ENCODE peak calls at places on chromosome 16, in four cellular contexts. One of them, this sample, is unnamed.

GRCh38 chr16:7086842-7087616 is 245.6 kb upstream of the RBFOX1 start:
- DNase-seq in heart right ventricle: peak; percentile 33
- DNase-seq in activated T-helper 1 cell treated with anti-CD3 and anti-CD28 coated beads, Interleukin-12 subunit alpha, Interleukin-12 subunit beta, Interleukin-2, Interleukin-4 antibody, amounts not matched to agents 30 ng/mL and 10 ng/mL and 1 ng/mL, durations not matched to agents 14 hours and 24 hours and 36 hours: no peak
- DNase-seq in skeletal muscle cell: peak; percentile 15
- DNase-seq in this sample: no peak

GRCh38 chr16:85417156-85417860 is 195.8 kb upstream of the GSE1 start:
- DNase-seq in heart right ventricle: no peak
- DNase-seq in activated T-helper 1 cell treated with anti-CD3 and anti-CD28 coated beads, Interleukin-12 subunit alpha, Interleukin-12 subunit beta, Interleukin-2, Interleukin-4 antibody, amounts not matched to agents 30 ng/mL and 10 ng/mL and 1 ng/mL, durations not matched to agents 14 hours and 24 hours and 36 hours: no peak
- DNase-seq in skeletal muscle cell: no peak
- DNase-seq in this sample: peak; percentile 54

GRCh38 chr16:88444826-88445582 is 8.1 kb upstream of the ZFPM1 start:
- DNase-seq in heart right ventricle: no peak
- DNase-seq in activated T-helper 1 cell treated with anti-CD3 and anti-CD28 coated beads, Interleukin-12 subunit alpha, Interleukin-12 subunit beta, Interleukin-2, Interleukin-4 antibody, amounts not matched to agents 30 ng/mL and 10 ng/mL and 1 ng/mL, durations not matched to agents 14 hours and 24 hours and 36 hours: no peak
- DNase-seq in skeletal muscle cell: no peak
- DNase-seq in this sample: no peak

GRCh38 chr16:68364601-68364998 is 53.8 kb downstream of the PRMT7 start:
- DNase-seq in heart right ventricle: no peak
- DNase-seq in activated T-helper 1 cell treated with anti-CD3 and anti-CD28 coated beads, Interleukin-12 subunit alpha, Interleukin-12 subunit beta, Interleukin-2, Interleukin-4 antibody, amounts not matched to agents 30 ng/mL and 10 ng/mL and 1 ng/mL, durations not matched to agents 14 hours and 24 hours and 36 hours: no peak
- DNase-seq in skeletal muscle cell: no peak
- DNase-seq in this sample: peak; percentile 57

GRCh38 chr16:64092284-64092683 is 1029.6 kb downstream of the CDH11 start:
- DNase-seq in heart right ventricle: no peak
- DNase-seq in activated T-helper 1 cell treated with anti-CD3 and anti-CD28 coated beads, Interleukin-12 subunit alpha, Interleukin-12 subunit beta, Interleukin-2, Interleukin-4 antibody, amounts not matched to agents 30 ng/mL and 10 ng/mL and 1 ng/mL, durations not matched to agents 14 hours and 24 hours and 36 hours: no peak
- DNase-seq in skeletal muscle cell: peak; percentile 53
- DNase-seq in this sample: no peak

GRCh38 chr16:85915125-85915845 is 16.3 kb downstream of the IRF8 start:
- DNase-seq in heart right ventricle: no peak
- DNase-seq in activated T-helper 1 cell treated with anti-CD3 and anti-CD28 coated beads, Interleukin-12 subunit alpha, Interleukin-12 subunit beta, Interleukin-2, Interleukin-4 antibody, amounts not matched to agents 30 ng/mL and 10 ng/mL and 1 ng/mL, durations not matched to agents 14 hours and 24 hours and 36 hours: no peak
- DNase-seq in skeletal muscle cell: no peak
- DNase-seq in this sample: no peak

GRCh38 chr16:85961988-85962915 is 63.3 kb downstream of the IRF8 start:
- DNase-seq in heart right ventricle: no peak
- DNase-seq in activated T-helper 1 cell treated with anti-CD3 and anti-CD28 coated beads, Interleukin-12 subunit alpha, Interleukin-12 subunit beta, Interleukin-2, Interleukin-4 antibody, amounts not matched to agents 30 ng/mL and 10 ng/mL and 1 ng/mL, durations not matched to agents 14 hours and 24 hours and 36 hours: no peak
- DNase-seq in skeletal muscle cell: no peak
- DNase-seq in this sample: no peak

GRCh38 chr16:30979170-30980067 is 5.6 kb upstream of the HSD3B7 start:
- DNase-seq in heart right ventricle: no peak
- DNase-seq in activated T-helper 1 cell treated with anti-CD3 and anti-CD28 coated beads, Interleukin-12 subunit alpha, Interleukin-12 subunit beta, Interleukin-2, Interleukin-4 antibody, amounts not matched to agents 30 ng/mL and 10 ng/mL and 1 ng/mL, durations not matched to agents 14 hours and 24 hours and 36 hours: no peak
- DNase-seq in skeletal muscle cell: no peak
- DNase-seq in this sample: no peak

GRCh38 chr16:54277845-54278703 is 8.5 kb downstream of the IRX3 start:
- DNase-seq in heart right ventricle: no peak
- DNase-seq in activated T-helper 1 cell treated with anti-CD3 and anti-CD28 coated beads, Interleukin-12 subunit alpha, Interleukin-12 subunit beta, Interleukin-2, Interleukin-4 antibody, amounts not matched to agents 30 ng/mL and 10 ng/mL and 1 ng/mL, durations not matched to agents 14 hours and 24 hours and 36 hours: no peak
- DNase-seq in skeletal muscle cell: no peak
- DNase-seq in this sample: no peak

GRCh38 chr16:29974291-29975133 is 844 bp downstream of the TAOK2 start:
- DNase-seq in heart right ventricle: peak; percentile 34
- DNase-seq in activated T-helper 1 cell treated with anti-CD3 and anti-CD28 coated beads, Interleukin-12 subunit alpha, Interleukin-12 subunit beta, Interleukin-2, Interleukin-4 antibody, amounts not matched to agents 30 ng/mL and 10 ng/mL and 1 ng/mL, durations not matched to agents 14 hours and 24 hours and 36 hours: no peak
- DNase-seq in skeletal muscle cell: no peak
- DNase-seq in this sample: no peak

GRCh38 chr16:63578791-63579190 is 1542.6 kb upstream of the CDH8 start:
- DNase-seq in heart right ventricle: no peak
- DNase-seq in activated T-helper 1 cell treated with anti-CD3 and anti-CD28 coated beads, Interleukin-12 subunit alpha, Interleukin-12 subunit beta, Interleukin-2, Interleukin-4 antibody, amounts not matched to agents 30 ng/mL and 10 ng/mL and 1 ng/mL, durations not matched to agents 14 hours and 24 hours and 36 hours: no peak
- DNase-seq in skeletal muscle cell: no peak
- DNase-seq in this sample: no peak

GRCh38 chr16:72621651-72622050 is 426.3 kb downstream of the ZFHX3 start:
- DNase-seq in heart right ventricle: no peak
- DNase-seq in activated T-helper 1 cell treated with anti-CD3 and anti-CD28 coated beads, Interleukin-12 subunit alpha, Interleukin-12 subunit beta, Interleukin-2, Interleukin-4 antibody, amounts not matched to agents 30 ng/mL and 10 ng/mL and 1 ng/mL, durations not matched to agents 14 hours and 24 hours and 36 hours: no peak
- DNase-seq in skeletal muscle cell: no peak
- DNase-seq in this sample: no peak

GRCh38 chr16:15644306-15644961 is 1.5 kb upstream of the MARF1 start:
- DNase-seq in heart right ventricle: no peak
- DNase-seq in activated T-helper 1 cell treated with anti-CD3 and anti-CD28 coated beads, Interleukin-12 subunit alpha, Interleukin-12 subunit beta, Interleukin-2, Interleukin-4 antibody, amounts not matched to agents 30 ng/mL and 10 ng/mL and 1 ng/mL, durations not matched to agents 14 hours and 24 hours and 36 hours: no peak
- DNase-seq in skeletal muscle cell: no peak
- DNase-seq in this sample: no peak

GRCh38 chr16:68752602-68753001 is 15.5 kb downstream of the CDH1 start:
- DNase-seq in heart right ventricle: no peak
- DNase-seq in activated T-helper 1 cell treated with anti-CD3 and anti-CD28 coated beads, Interleukin-12 subunit alpha, Interleukin-12 subunit beta, Interleukin-2, Interleukin-4 antibody, amounts not matched to agents 30 ng/mL and 10 ng/mL and 1 ng/mL, durations not matched to agents 14 hours and 24 hours and 36 hours: peak; percentile 20
- DNase-seq in skeletal muscle cell: no peak
- DNase-seq in this sample: no peak

GRCh38 chr16:85746431-85747227 is 4.3 kb downstream of the C16orf74 start:
- DNase-seq in heart right ventricle: no peak
- DNase-seq in activated T-helper 1 cell treated with anti-CD3 and anti-CD28 coated beads, Interleukin-12 subunit alpha, Interleukin-12 subunit beta, Interleukin-2, Interleukin-4 antibody, amounts not matched to agents 30 ng/mL and 10 ng/mL and 1 ng/mL, durations not matched to agents 14 hours and 24 hours and 36 hours: no peak
- DNase-seq in skeletal muscle cell: peak; percentile 10
- DNase-seq in this sample: no peak

GRCh38 chr16:65751622-65752598 is 614.6 kb upstream of the CDH5 start:
- DNase-seq in heart right ventricle: no peak
- DNase-seq in activated T-helper 1 cell treated with anti-CD3 and anti-CD28 coated beads, Interleukin-12 subunit alpha, Interleukin-12 subunit beta, Interleukin-2, Interleukin-4 antibody, amounts not matched to agents 30 ng/mL and 10 ng/mL and 1 ng/mL, durations not matched to agents 14 hours and 24 hours and 36 hours: no peak
- DNase-seq in skeletal muscle cell: no peak
- DNase-seq in this sample: no peak

GRCh38 chr16:48511071-48511540 is 98.9 kb downstream of the N4BP1 start:
- DNase-seq in heart right ventricle: no peak
- DNase-seq in activated T-helper 1 cell treated with anti-CD3 and anti-CD28 coated beads, Interleukin-12 subunit alpha, Interleukin-12 subunit beta, Interleukin-2, Interleukin-4 antibody, amounts not matched to agents 30 ng/mL and 10 ng/mL and 1 ng/mL, durations not matched to agents 14 hours and 24 hours and 36 hours: no peak
- DNase-seq in skeletal muscle cell: peak; percentile 45
- DNase-seq in this sample: no peak

GRCh38 chr16:22192261-22193133 is 13.6 kb upstream of the EEF2K start:
- DNase-seq in heart right ventricle: peak; percentile 72
- DNase-seq in activated T-helper 1 cell treated with anti-CD3 and anti-CD28 coated beads, Interleukin-12 subunit alpha, Interleukin-12 subunit beta, Interleukin-2, Interleukin-4 antibody, amounts not matched to agents 30 ng/mL and 10 ng/mL and 1 ng/mL, durations not matched to agents 14 hours and 24 hours and 36 hours: peak; percentile 85
- DNase-seq in skeletal muscle cell: peak; percentile 82
- DNase-seq in this sample: peak; percentile 88

GRCh38 chr16:27314161-27314723 is 468 bp downstream of the IL4R start:
- DNase-seq in heart right ventricle: peak; percentile 36
- DNase-seq in activated T-helper 1 cell treated with anti-CD3 and anti-CD28 coated beads, Interleukin-12 subunit alpha, Interleukin-12 subunit beta, Interleukin-2, Interleukin-4 antibody, amounts not matched to agents 30 ng/mL and 10 ng/mL and 1 ng/mL, durations not matched to agents 14 hours and 24 hours and 36 hours: peak; percentile 50
- DNase-seq in skeletal muscle cell: peak; percentile 90
- DNase-seq in this sample: peak; percentile 83

GRCh38 chr16:29312835-29313558 is 93.5 kb downstream of the NPIPB11 start:
- DNase-seq in heart right ventricle: no peak
- DNase-seq in activated T-helper 1 cell treated with anti-CD3 and anti-CD28 coated beads, Interleukin-12 subunit alpha, Interleukin-12 subunit beta, Interleukin-2, Interleukin-4 antibody, amounts not matched to agents 30 ng/mL and 10 ng/mL and 1 ng/mL, durations not matched to agents 14 hours and 24 hours and 36 hours: no peak
- DNase-seq in skeletal muscle cell: peak; percentile 24
- DNase-seq in this sample: peak; percentile 44

GRCh38 chr16:2860826-2861567 is 3.0 kb upstream of the PRSS22 start:
- DNase-seq in heart right ventricle: no peak
- DNase-seq in activated T-helper 1 cell treated with anti-CD3 and anti-CD28 coated beads, Interleukin-12 subunit alpha, Interleukin-12 subunit beta, Interleukin-2, Interleukin-4 antibody, amounts not matched to agents 30 ng/mL and 10 ng/mL and 1 ng/mL, durations not matched to agents 14 hours and 24 hours and 36 hours: no peak
- DNase-seq in skeletal muscle cell: no peak
- DNase-seq in this sample: no peak

GRCh38 chr16:57083469-57083868 is 8.9 kb upstream of the CPNE2 start:
- DNase-seq in heart right ventricle: no peak
- DNase-seq in activated T-helper 1 cell treated with anti-CD3 and anti-CD28 coated beads, Interleukin-12 subunit alpha, Interleukin-12 subunit beta, Interleukin-2, Interleukin-4 antibody, amounts not matched to agents 30 ng/mL and 10 ng/mL and 1 ng/mL, durations not matched to agents 14 hours and 24 hours and 36 hours: no peak
- DNase-seq in skeletal muscle cell: no peak
- DNase-seq in this sample: no peak

GRCh38 chr16:4290236-4290830 is 17.5 kb upstream of the TFAP4 start:
- DNase-seq in heart right ventricle: no peak
- DNase-seq in activated T-helper 1 cell treated with anti-CD3 and anti-CD28 coated beads, Interleukin-12 subunit alpha, Interleukin-12 subunit beta, Interleukin-2, Interleukin-4 antibody, amounts not matched to agents 30 ng/mL and 10 ng/mL and 1 ng/mL, durations not matched to agents 14 hours and 24 hours and 36 hours: no peak
- DNase-seq in skeletal muscle cell: no peak
- DNase-seq in this sample: no peak

GRCh38 chr16:1105888-1106620 is 10.0 kb upstream of the C1QTNF8 start:
- DNase-seq in heart right ventricle: peak; percentile 71
- DNase-seq in activated T-helper 1 cell treated with anti-CD3 and anti-CD28 coated beads, Interleukin-12 subunit alpha, Interleukin-12 subunit beta, Interleukin-2, Interleukin-4 antibody, amounts not matched to agents 30 ng/mL and 10 ng/mL and 1 ng/mL, durations not matched to agents 14 hours and 24 hours and 36 hours: no peak
- DNase-seq in skeletal muscle cell: no peak
- DNase-seq in this sample: no peak

GRCh38 chr16:69108069-69108904 is 2.8 kb downstream of the HAS3 start:
- DNase-seq in heart right ventricle: no peak
- DNase-seq in activated T-helper 1 cell treated with anti-CD3 and anti-CD28 coated beads, Interleukin-12 subunit alpha, Interleukin-12 subunit beta, Interleukin-2, Interleukin-4 antibody, amounts not matched to agents 30 ng/mL and 10 ng/mL and 1 ng/mL, durations not matched to agents 14 hours and 24 hours and 36 hours: no peak
- DNase-seq in skeletal muscle cell: no peak
- DNase-seq in this sample: peak; percentile 20

GRCh38 chr16:67164599-67165061 is at the start of gene HSF4:
- DNase-seq in heart right ventricle: peak; percentile 78
- DNase-seq in activated T-helper 1 cell treated with anti-CD3 and anti-CD28 coated beads, Interleukin-12 subunit alpha, Interleukin-12 subunit beta, Interleukin-2, Interleukin-4 antibody, amounts not matched to agents 30 ng/mL and 10 ng/mL and 1 ng/mL, durations not matched to agents 14 hours and 24 hours and 36 hours: no peak
- DNase-seq in skeletal muscle cell: no peak
- DNase-seq in this sample: peak; percentile 87

GRCh38 chr16:83227336-83227735 is 580.4 kb upstream of the HSBP1 start:
- DNase-seq in heart right ventricle: no peak
- DNase-seq in activated T-helper 1 cell treated with anti-CD3 and anti-CD28 coated beads, Interleukin-12 subunit alpha, Interleukin-12 subunit beta, Interleukin-2, Interleukin-4 antibody, amounts not matched to agents 30 ng/mL and 10 ng/mL and 1 ng/mL, durations not matched to agents 14 hours and 24 hours and 36 hours: no peak
- DNase-seq in skeletal muscle cell: no peak
- DNase-seq in this sample: no peak

GRCh38 chr16:79997257-79997656 is 396.7 kb upstream of the MAF start:
- DNase-seq in heart right ventricle: no peak
- DNase-seq in activated T-helper 1 cell treated with anti-CD3 and anti-CD28 coated beads, Interleukin-12 subunit alpha, Interleukin-12 subunit beta, Interleukin-2, Interleukin-4 antibody, amounts not matched to agents 30 ng/mL and 10 ng/mL and 1 ng/mL, durations not matched to agents 14 hours and 24 hours and 36 hours: no peak
- DNase-seq in skeletal muscle cell: no peak
- DNase-seq in this sample: no peak

GRCh38 chr16:73171380-73171779 is 123.5 kb upstream of the ZFHX3 start:
- DNase-seq in heart right ventricle: no peak
- DNase-seq in activated T-helper 1 cell treated with anti-CD3 and anti-CD28 coated beads, Interleukin-12 subunit alpha, Interleukin-12 subunit beta, Interleukin-2, Interleukin-4 antibody, amounts not matched to agents 30 ng/mL and 10 ng/mL and 1 ng/mL, durations not matched to agents 14 hours and 24 hours and 36 hours: no peak
- DNase-seq in skeletal muscle cell: no peak
- DNase-seq in this sample: no peak

GRCh38 chr16:76653390-76654026 is 376.3 kb downstream of the CNTNAP4 start:
- DNase-seq in heart right ventricle: no peak
- DNase-seq in activated T-helper 1 cell treated with anti-CD3 and anti-CD28 coated beads, Interleukin-12 subunit alpha, Interleukin-12 subunit beta, Interleukin-2, Interleukin-4 antibody, amounts not matched to agents 30 ng/mL and 10 ng/mL and 1 ng/mL, durations not matched to agents 14 hours and 24 hours and 36 hours: no peak
- DNase-seq in skeletal muscle cell: peak; percentile 13
- DNase-seq in this sample: no peak

GRCh38 chr16:73732143-73732542 is 564.5 kb upstream of the PSMD7 start:
- DNase-seq in heart right ventricle: no peak
- DNase-seq in activated T-helper 1 cell treated with anti-CD3 and anti-CD28 coated beads, Interleukin-12 subunit alpha, Interleukin-12 subunit beta, Interleukin-2, Interleukin-4 antibody, amounts not matched to agents 30 ng/mL and 10 ng/mL and 1 ng/mL, durations not matched to agents 14 hours and 24 hours and 36 hours: no peak
- DNase-seq in skeletal muscle cell: no peak
- DNase-seq in this sample: no peak

GRCh38 chr16:11014159-11014558 is 69.8 kb downstream of the CLEC16A start:
- DNase-seq in heart right ventricle: no peak
- DNase-seq in activated T-helper 1 cell treated with anti-CD3 and anti-CD28 coated beads, Interleukin-12 subunit alpha, Interleukin-12 subunit beta, Interleukin-2, Interleukin-4 antibody, amounts not matched to agents 30 ng/mL and 10 ng/mL and 1 ng/mL, durations not matched to agents 14 hours and 24 hours and 36 hours: no peak
- DNase-seq in skeletal muscle cell: no peak
- DNase-seq in this sample: no peak

This sample was measured in Right ventricle myocardium inferior.